ENCODE peak calls at places on chromosomes 1 and 21, in five cellular contexts. A is OCI-LY7, O is mammary epithelial cell, K is HCT116, P is fibroblast of lung. S is an unnamed sample. For H3K4me1, H3K79me2 and H3K36me3, the result is how much of the 10 kb centered on the place peaks cover.

GRCh38 chr21:34715518-34715917 is 46.7 kb downstream of the CLIC6 start:
- DNase-seq in A (no peak), O (no peak), K (no peak), P (no peak), S (no peak)

GRCh38 chr1:24874611-24875225 is 55.4 kb downstream of the RUNX3 start:
- DNase-seq in A (no peak), O (peak), K (no peak), P (no peak), S (no peak)

GRCh38 chr1:237981223-237981622 is 90.5 kb upstream of the ZP4 start:
- DNase-seq in A (no peak), O (no peak), K (no peak), P (no peak), S (no peak)

GRCh38 chr21:31961704-31962103 is 88.9 kb downstream of the HUNK start:
- DNase-seq in A (no peak), O (no peak), K (no peak), P (no peak), S (no peak)

GRCh38 chr1:23177438-23178380 is 9.1 kb upstream of the LUZP1 start:
- DNase-seq in A (peak), O (peak), K (no peak), P (peak), S (peak)

GRCh38 chr1:966135-966602 is at the start of gene PLEKHN1:
- DNase-seq in A (no peak), O (peak), K (no peak), P (no peak), S (peak)

GRCh38 chr1:230870916-230871315 is 2.6 kb upstream of the C1orf198 start:
- DNase-seq in A (no peak), O (no peak), K (no peak), P (no peak), S (no peak)

GRCh38 chr21:42654179-42654912 is 925 bp downstream of the PDE9A start:
- DNase-seq in A (peak), O (peak), K (no peak), P (no peak), S (no peak)

GRCh38 chr1:16440150-16440479 is 409 bp upstream of the NECAP2 start:
- DNase-seq in A (peak), O (no peak), K (no peak), P (no peak), S (no peak)

GRCh38 chr1:9691108-9691445 is 39.5 kb downstream of the PIK3CD start:
- DNase-seq in A (no peak), O (no peak), K (no peak), P (no peak), S (peak)

GRCh38 chr1:214514032-214514818 is 37.2 kb downstream of the PTPN14 start:
- DNase-seq in A (no peak), O (no peak), K (no peak), P (peak), S (peak)

GRCh38 chr1:150970818-150971582 is 3.6 kb downstream of the CERS2 start:
- DNase-seq in A (no peak), O (no peak), K (no peak), P (peak), S (peak)

GRCh38 chr1:60866884-60867648 is 215.3 kb upstream of the NFIA start:
- DNase-seq in A (no peak), O (no peak), K (no peak), P (peak), S (peak)

GRCh38 chr1:64745986-64746940 is 1.4 kb downstream of the RAVER2 start:
- DNase-seq in A (no peak), O (no peak), K (no peak), P (no peak), S (no peak)

GRCh38 chr1:163844393-163844948 is 522.7 kb downstream of the NUF2 start:
- DNase-seq in A (no peak), O (no peak), K (no peak), P (peak), S (peak)

GRCh38 chr1:24308365-24309015 is 10.7 kb upstream of the GRHL3 start:
- DNase-seq in A (peak), O (no peak), K (no peak), P (peak), S (peak)

GRCh38 chr1:94095112-94095637 is 25.8 kb downstream of the ABCA4 start:
- DNase-seq in A (no peak), O (no peak), K (no peak), P (peak), S (peak)

GRCh38 chr1:204191481-204191880 is 4.8 kb downstream of the KISS1 start:
- DNase-seq in A (no peak), O (no peak), K (no peak), P (no peak), S (no peak)

GRCh38 chr1:108862017-108862610 is 5.2 kb upstream of the AKNAD1 start:
- DNase-seq in A (no peak), O (no peak), K (no peak), P (no peak), S (no peak)

GRCh38 chr1:206037521-206037920 is 13.8 kb upstream of the CTSE start:
- DNase-seq in A (no peak), O (no peak), K (no peak), P (no peak), S (no peak)

GRCh38 chr1:177487481-177487880 is 316.7 kb downstream of the BRINP2 start:
- DNase-seq in A (no peak), O (no peak), K (no peak), P (no peak), S (no peak)

GRCh38 chr1:197774691-197775281 is 494 bp downstream of the DENND1B start:
- DNase-seq in A (peak), O (peak), K (no peak), P (peak), S (peak)

GRCh38 chr21:27564684-27565280 is 597.9 kb upstream of the ADAMTS5 start:
- DNase-seq in A (peak), O (peak), K (no peak), P (peak), S (peak)

GRCh38 chr1:237851209-237851845 is 39.4 kb downstream of the ZP4 start:
- DNase-seq in A (peak), O (peak), K (no peak), P (peak), S (peak)

GRCh38 chr1:23908453-23909341 is 4.5 kb downstream of the CNR2 start:
- DNase-seq in A (peak), O (no peak), K (no peak), P (no peak), S (no peak)

GRCh38 chr1:104923075-104923474 is 1173.4 kb downstream of the AMY1C start:
- DNase-seq in A (no peak), O (no peak), K (no peak), P (no peak), S (no peak)

GRCh38 chr1:3070304-3070653 is 1.3 kb downstream of the PRDM16 start:
- DNase-seq in A (no peak), O (no peak), K (no peak), P (no peak), S (no peak)
- H3K4me1 ChIP-seq in A (under half), O (under half), K (under half), P (under half), S (under half)

GRCh38 chr1:100396651-100397050 is 44.3 kb downstream of the CDC14A start:
- DNase-seq in A (no peak), O (no peak), K (no peak), P (no peak), S (no peak)
- H3K79me2 ChIP-seq in A (under half), O (under half), K (under half), P (under half), S (under half)

GRCh38 chr1:19305880-19306279 is 6.1 kb downstream of the AKR7A2 start:
- DNase-seq in A (no peak), O (no peak), K (no peak), P (no peak), S (no peak)
- H3K36me3 ChIP-seq in A (half or more), O (under half), K (under half), P (under half), S (under half)

DNA sequence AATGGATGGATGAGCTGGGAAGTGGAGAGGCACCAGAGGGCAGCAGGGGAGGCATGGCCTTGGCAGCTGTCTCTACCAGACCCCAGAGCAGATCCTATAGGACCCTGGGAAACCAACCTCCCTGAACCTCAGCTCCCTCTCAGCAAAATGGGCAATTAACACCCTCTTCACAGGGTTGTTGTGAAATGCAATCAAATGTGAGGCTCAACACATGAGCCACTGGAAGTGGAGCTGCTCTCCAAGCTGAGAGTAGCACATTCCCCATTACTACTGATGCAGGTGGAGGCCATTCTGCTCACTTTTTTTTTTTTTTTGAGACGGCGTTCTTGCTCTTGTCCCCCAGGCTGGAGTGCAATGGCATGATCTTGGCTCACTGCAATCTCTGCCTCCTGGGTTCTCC is 6.5 kb upstream of the SYNC start:
- DNase-seq in A (no peak), O (no peak), K (no peak), P (no peak), S (no peak)
- H3K4me1 ChIP-seq in A (under half), O (under half), K (under half), P (under half), S (under half)

DNA sequence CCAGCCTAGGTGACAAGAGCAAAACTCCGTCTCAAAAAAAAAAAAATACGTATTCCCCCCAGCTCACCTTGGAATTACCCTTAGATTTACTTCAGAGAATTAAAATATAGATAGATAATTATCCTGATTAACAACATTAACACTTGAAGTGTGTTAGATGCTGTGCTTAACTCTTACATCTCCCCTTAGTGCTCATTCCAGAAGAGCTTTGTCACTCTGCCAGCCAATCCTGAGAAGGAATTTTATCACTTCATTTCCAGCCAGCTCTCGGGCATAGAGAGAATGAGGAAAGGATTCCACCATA is 1.6 kb upstream of the SHC1 start:
- DNase-seq in A (no peak), O (no peak), K (no peak), P (no peak), S (no peak)
- H3K79me2 ChIP-seq in A (half or more), O (half or more), K (half or more), P (half or more), S (half or more)

S was measured in GM23248.